ENCODE peak calls at places on chromosome 22, in nine cellular contexts. F is C1 segment of cervical spinal cord; L is GM18507; G is activated CD4-positive, alpha-beta T cell treated with anti-CD3 and anti-CD28 coated beads, Interleukin-2, amount 50 U/mL, for 4 hours; E is mesothelial cell of epicardium; C is AG10803; I is CD4-positive, alpha-beta memory T cell; O is stimulated activated CD4-positive, alpha-beta T cell treated with anti-CD3 and anti-CD28 coated beads, TNF-alpha, amount 100 ng/mL, for 4 hours; H is iris pigment epithelial cell. A is an unnamed sample.

GRCh38 chr22:44211256-44211945 is 30.7 kb downstream of the PARVG start:
- DNase-seq in F (no peak), L (no peak), G (no peak), E (no peak), C (peak), I (no peak), O (no peak), H (no peak), A (no peak)

GRCh38 chr22:37328017-37328416 is 45.7 kb downstream of the CYTH4 start:
- DNase-seq in F (no peak), L (no peak), G (no peak), E (no peak), C (peak), I (no peak), O (no peak), H (peak), A (no peak)

GRCh38 chr22:44663256-44663999 is 38.6 kb upstream of the PRR5 start:
- DNase-seq in F (no peak), L (no peak), G (no peak), E (no peak), C (no peak), I (no peak), O (no peak), H (no peak), A (no peak)

GRCh38 chr22:30675436-30675835 is 7.8 kb upstream of the DUSP18 start:
- DNase-seq in F (no peak), L (no peak), G (no peak), E (no peak), C (no peak), I (no peak), O (no peak), H (no peak), A (no peak)

GRCh38 chr22:33090836-33091235 is 32.7 kb upstream of the SYN3 start:
- DNase-seq in F (no peak), L (no peak), G (no peak), E (no peak), C (no peak), I (no peak), O (no peak), H (no peak), A (no peak)

GRCh38 chr22:17113600-17113999 is 7.6 kb downstream of the TMEM121B start:
- DNase-seq in F (no peak), L (no peak), G (no peak), E (no peak), C (no peak), I (no peak), O (no peak), H (no peak), A (no peak)

GRCh38 chr22:21943571-21944448 is 8.8 kb downstream of the PPM1F start:
- DNase-seq in F (no peak), L (no peak), G (no peak), E (no peak), C (no peak), I (no peak), O (no peak), H (no peak), A (no peak)

GRCh38 chr22:31680764-31681624 is 19.0 kb upstream of the PISD start:
- DNase-seq in F (no peak), L (no peak), G (no peak), E (no peak), C (peak), I (no peak), O (no peak), H (peak), A (no peak)

GRCh38 chr22:23305922-23306374 is 125.6 kb downstream of the BCR start:
- DNase-seq in F (peak), L (no peak), G (no peak), E (no peak), C (peak), I (no peak), O (no peak), H (peak), A (peak)

GRCh38 chr22:17106161-17106784 is 14.9 kb downstream of the TMEM121B start:
- DNase-seq in F (no peak), L (no peak), G (no peak), E (no peak), C (no peak), I (no peak), O (no peak), H (no peak), A (no peak)

GRCh38 chr22:38412435-38413084 is 42.4 kb downstream of the KCNJ4 start:
- DNase-seq in F (no peak), L (peak), G (peak), E (peak), C (no peak), I (no peak), O (no peak), H (no peak), A (no peak)

GRCh38 chr22:19266547-19267086 is 24.9 kb downstream of the CLTCL1 start:
- DNase-seq in F (no peak), L (no peak), G (no peak), E (no peak), C (no peak), I (no peak), O (no peak), H (no peak), A (no peak)

GRCh38 chr22:20628081-20628939 is 120.9 kb downstream of the MED15 start:
- DNase-seq in F (no peak), L (no peak), G (no peak), E (no peak), C (no peak), I (no peak), O (no peak), H (no peak), A (no peak)

GRCh38 chr22:20459152-20459542 is 21.5 kb upstream of the SCARF2 start:
- DNase-seq in F (no peak), L (no peak), G (no peak), E (no peak), C (no peak), I (no peak), O (no peak), H (no peak), A (no peak)

GRCh38 chr22:45072322-45072903 is 62.6 kb upstream of the PHF21B start:
- DNase-seq in F (no peak), L (no peak), G (no peak), E (no peak), C (peak), I (no peak), O (no peak), H (peak), A (no peak)

GRCh38 chr22:32342977-32343376 is 14.7 kb upstream of the RFPL3 start:
- DNase-seq in F (no peak), L (no peak), G (no peak), E (no peak), C (no peak), I (no peak), O (no peak), H (no peak), A (no peak)

GRCh38 chr22:16803255-16803917 is 21.8 kb downstream of the XKR3 start:
- DNase-seq in F (no peak), L (no peak), G (no peak), E (no peak), C (no peak), I (no peak), O (no peak), H (no peak), A (no peak)

GRCh38 chr22:23357028-23357427 is 176.7 kb downstream of the BCR start:
- DNase-seq in F (no peak), L (no peak), G (no peak), E (no peak), C (no peak), I (no peak), O (no peak), H (no peak), A (no peak)

GRCh38 chr22:39396156-39396796 is 3.3 kb upstream of the TAB1 start:
- DNase-seq in F (no peak), L (no peak), G (no peak), E (no peak), C (no peak), I (no peak), O (no peak), H (no peak), A (no peak)

GRCh38 chr22:49150801-49151221 is 676.9 kb downstream of the BRD1 start:
- DNase-seq in F (no peak), L (no peak), G (no peak), E (no peak), C (no peak), I (no peak), O (no peak), H (no peak), A (no peak)

GRCh38 chr22:28019881-28020861 is 101.1 kb upstream of the PITPNB start:
- DNase-seq in F (peak), L (peak), G (peak), E (peak), C (peak), I (no peak), O (peak), H (peak), A (peak)

GRCh38 chr22:19666663-19667593 is 47.4 kb upstream of the SEPTIN5 start:
- DNase-seq in F (no peak), L (no peak), G (no peak), E (no peak), C (peak), I (no peak), O (no peak), H (peak), A (no peak)

GRCh38 chr22:41557401-41558240 is 3.2 kb upstream of the CSDC2 start:
- DNase-seq in F (peak), L (no peak), G (no peak), E (no peak), C (peak), I (no peak), O (no peak), H (peak), A (peak)

GRCh38 chr22:41963453-41964105 is 5.7 kb upstream of the SEPTIN3 start:
- DNase-seq in F (peak), L (no peak), G (no peak), E (no peak), C (peak), I (no peak), O (no peak), H (peak), A (peak)

GRCh38 chr22:39984006-39984405 is 10.7 kb upstream of the FAM83F start:
- DNase-seq in F (no peak), L (no peak), G (no peak), E (no peak), C (no peak), I (no peak), O (no peak), H (peak), A (no peak)

GRCh38 chr22:49712195-49712791 is 115.4 kb downstream of the BRD1 start:
- DNase-seq in F (no peak), L (no peak), G (no peak), E (peak), C (no peak), I (no peak), O (no peak), H (no peak), A (no peak)